ENCODE peak calls at places on chromosomes 7 and 10, in four cellular contexts. J, P, T and I are unnamed samples.

GRCh38 chr7:105245398-105246099 is 143.2 kb downstream of the SRPK2 start:
- DNase-seq in T (no peak), J (no peak), P (no peak), I (no peak)

GRCh38 chr7:30470163-30470770 is 8.3 kb downstream of the NOD1 start:
- DNase-seq in T (no peak), J (no peak), P (no peak), I (peak)

GRCh38 chr7:99011341-99011705 is 132.6 kb downstream of the SMURF1 start:
- DNase-seq in T (no peak), J (no peak), P (peak), I (no peak)

GRCh38 chr7:152760384-152761115 is 998 bp downstream of the ACTR3B start:
- DNase-seq in P (no peak), T (no peak), J (no peak), I (no peak)

GRCh38 chr10:68251146-68251545 is 19.2 kb upstream of the ATOH7 start:
- DNase-seq in P (no peak), T (no peak), J (no peak), I (no peak)

GRCh38 chr7:80230327-80230726 is 95.7 kb downstream of the GNAI1 start:
- DNase-seq in P (no peak), J (no peak), T (no peak), I (no peak)

GRCh38 chr7:155959894-155960293 is 147.6 kb upstream of the SHH start:
- DNase-seq in P (no peak), J (no peak), T (no peak), I (peak)

GRCh38 chr10:73408061-73408460 is 5.8 kb downstream of the ANXA7 start:
- DNase-seq in J (no peak), P (no peak), T (no peak), I (no peak)

GRCh38 chr10:101817542-101818118 is 614 bp downstream of the OGA start:
- DNase-seq in P (peak), J (no peak), T (peak), I (peak)

GRCh38 chr7:18352339-18353255 is 143.0 kb upstream of the HDAC9 start:
- DNase-seq in J (no peak), P (no peak), T (peak), I (no peak)

GRCh38 chr10:72796042-72796441 is 97.5 kb upstream of the OIT3 start:
- DNase-seq in P (no peak), T (no peak), J (no peak), I (no peak)

GRCh38 chr10:132836248-132836831 is 50.4 kb upstream of the NKX6-2 start:
- DNase-seq in T (no peak), P (peak), J (no peak), I (peak)

GRCh38 chr7:80552304-80552703 is 40.4 kb upstream of the GNAT3 start:
- DNase-seq in J (no peak), T (no peak), P (no peak), I (no peak)

GRCh38 chr7:100832281-100832633 is 4.9 kb upstream of the EPHB4 start:
- DNase-seq in T (no peak), J (no peak), P (no peak), I (no peak)

GRCh38 chr7:95295399-95295798 is 28.9 kb downstream of the PON1 start:
- DNase-seq in J (no peak), T (no peak), P (no peak), I (no peak)

GRCh38 chr7:151824285-151824950 is 52.5 kb downstream of the PRKAG2 start:
- DNase-seq in J (no peak), P (no peak), T (no peak), I (no peak)

GRCh38 chr10:110074986-110075664 is 67.3 kb downstream of the ADD3 start:
- DNase-seq in P (no peak), T (no peak), J (no peak), I (no peak)

GRCh38 chr10:125700355-125700911 is 17.5 kb upstream of the TEX36 start:
- DNase-seq in P (no peak), T (no peak), J (no peak), I (no peak)

GRCh38 chr10:47104101-47104707 is 193.0 kb downstream of the PTPN20 start:
- DNase-seq in J (no peak), P (no peak), T (no peak), I (no peak)

GRCh38 chr7:45924283-45924682 is 3.2 kb upstream of the IGFBP3 start:
- DNase-seq in T (peak), P (no peak), J (no peak), I (no peak)

GRCh38 chr10:124642076-124642710 is 102.0 kb downstream of the FAM53B start:
- DNase-seq in J (no peak), T (no peak), P (no peak), I (peak)

DNA sequence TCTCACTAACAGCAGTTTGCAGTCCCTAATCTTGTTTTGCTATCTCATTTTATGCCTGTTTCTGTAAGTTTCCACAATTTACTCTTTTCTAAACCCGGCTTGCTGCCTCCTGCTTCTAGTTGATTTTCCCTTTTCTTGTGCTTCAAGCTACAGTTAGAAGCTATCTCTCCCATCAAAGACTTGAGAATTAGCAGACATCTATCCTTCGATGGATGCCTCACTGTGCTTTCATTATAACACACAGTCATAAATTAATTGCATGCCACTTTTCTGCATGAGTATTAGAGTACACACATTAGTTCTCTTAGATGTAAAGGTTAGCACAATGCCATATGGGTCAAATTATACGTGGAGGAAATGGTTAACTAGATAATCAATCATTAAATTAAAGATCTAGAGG is 48.7 kb downstream of the SEMA3A start:
- DNase-seq in J (no peak), T (no peak), P (no peak), I (no peak)
- TF ChIP-seq EP300 in J (no peak), T (no peak), P (no peak), I (no peak)

DNA sequence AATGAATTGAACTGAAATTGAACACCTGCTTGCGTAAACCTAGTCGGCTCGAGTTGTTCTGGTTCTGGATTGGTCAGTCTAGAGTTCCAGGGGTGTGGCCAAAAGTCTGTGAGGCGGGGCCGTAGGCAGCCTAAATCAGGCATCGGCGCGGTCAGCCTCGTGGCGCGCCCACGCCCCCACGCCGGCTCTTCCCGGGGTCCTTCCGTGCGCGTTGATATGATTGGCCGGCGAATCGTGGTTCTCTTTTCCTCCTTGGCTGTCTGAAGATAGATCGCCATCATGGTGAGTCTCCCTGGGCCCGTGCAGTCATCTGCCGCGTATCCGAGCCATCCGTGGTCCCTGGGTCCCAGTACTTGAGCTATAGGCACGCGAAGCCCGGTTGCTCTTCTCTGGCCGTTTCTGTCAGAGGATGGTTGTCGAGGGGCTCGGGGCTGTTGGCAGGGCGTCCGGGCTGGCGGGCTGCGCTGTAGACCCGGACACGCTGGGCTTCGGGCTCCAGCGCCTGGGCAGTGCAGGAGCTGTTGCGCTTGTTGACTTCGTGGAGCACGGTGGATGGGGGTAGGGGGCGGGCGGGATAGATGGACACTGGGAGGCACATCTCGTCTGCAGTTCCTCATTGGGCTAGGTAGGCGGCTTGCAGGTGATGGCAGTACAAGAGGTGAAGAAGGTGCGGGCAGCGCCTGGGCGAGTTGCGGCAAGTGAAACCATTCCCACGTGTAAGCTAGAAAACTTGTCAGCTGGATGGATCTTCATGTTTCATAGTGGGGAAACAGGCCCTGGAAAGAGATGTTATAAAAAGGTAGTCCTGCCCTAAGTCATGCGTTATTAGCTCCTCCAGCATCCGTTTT is at the start of gene RPS24:
- DNase-seq in J (peak), P (peak), T (peak), I (peak)
- TF ChIP-seq EP300 in J (no peak), P (no peak), T (no peak), I (no peak)

GRCh38 chr7:1027285-1028043 is 16.9 kb upstream of the GPR146 start:
- DNase-seq in T (no peak), J (no peak), P (no peak), I (no peak)

GRCh38 chr7:1029637-1030443 is 14.5 kb upstream of the GPR146 start:
- DNase-seq in J (no peak), T (no peak), P (no peak), I (no peak)

GRCh38 chr7:1028775-1029636 is 15.3 kb upstream of the GPR146 start:
- DNase-seq in P (peak), J (no peak), T (peak), I (peak)

GRCh38 chr7:1026721-1027151 is 17.6 kb upstream of the GPR146 start:
- DNase-seq in J (no peak), P (no peak), T (no peak), I (no peak)

DNA sequence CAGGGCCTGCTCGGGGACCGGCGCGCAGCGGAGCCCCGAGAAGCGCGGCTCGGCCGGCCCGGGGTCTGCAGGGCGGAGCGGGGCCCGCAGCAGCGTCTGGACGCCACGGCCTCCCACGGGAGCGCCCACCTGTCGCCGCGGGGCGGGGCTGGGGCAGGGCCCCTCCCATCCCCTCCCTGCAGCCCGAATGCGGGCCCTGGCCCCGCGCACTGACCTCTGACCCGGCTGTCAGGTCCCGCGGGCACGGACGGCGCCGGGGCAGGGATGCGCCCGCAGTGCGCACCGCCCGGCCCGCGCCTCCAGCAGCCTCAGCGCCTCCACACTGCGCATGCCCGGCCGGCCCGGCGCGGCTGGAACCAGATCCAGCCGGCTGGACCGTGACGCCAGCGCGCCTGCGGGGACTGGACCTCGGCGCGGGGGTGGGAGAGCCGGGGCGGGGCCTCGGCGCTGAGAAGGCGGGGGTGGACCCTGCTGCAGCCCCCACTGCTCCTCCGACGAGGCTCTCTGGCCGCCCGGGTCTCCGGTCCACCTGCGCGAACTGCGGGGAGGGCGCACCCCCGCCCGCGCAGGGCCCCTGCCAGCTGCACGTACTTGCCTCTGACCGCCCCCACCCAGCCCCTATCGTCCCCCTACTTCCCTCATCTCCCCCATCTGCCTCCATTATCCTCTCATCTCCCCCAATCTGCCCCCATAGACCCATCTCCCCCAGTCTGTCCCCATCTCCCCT is 16.1 kb upstream of the GPR146 start:
- DNase-seq in P (peak), J (peak), T (peak), I (peak)
- TF ChIP-seq EP300 in P (no peak), J (no peak), T (no peak), I (peak)

GRCh38 chr7:43926193-43927043 is at the start of gene UBE2D4:
- DNase-seq in T (peak), J (no peak), P (peak), I (peak)
- TF ChIP-seq EP300 in T (no peak), J (no peak), P (no peak), I (no peak)

GRCh38 chr7:29370531-29371314 is 176.1 kb downstream of the CHN2 start:
- DNase-seq in J (no peak), P (no peak), T (no peak), I (no peak)
- TF ChIP-seq EP300 in J (no peak), P (no peak), T (no peak), I (no peak)

GRCh38 chr10:99781734-99782429 is 558 bp upstream of the ABCC2 start:
- DNase-seq in T (no peak), P (no peak), J (no peak), I (no peak)

GRCh38 chr10:99785646-99786045 is 3.2 kb downstream of the ABCC2 start:
- DNase-seq in T (no peak), J (peak), P (no peak), I (no peak)

GRCh38 chr10:99784731-99785441 is 2.4 kb downstream of the ABCC2 start:
- DNase-seq in T (peak), J (no peak), P (no peak), I (no peak)

GRCh38 chr10:99784025-99784730 is 1.7 kb downstream of the ABCC2 start:
- DNase-seq in J (no peak), P (no peak), T (no peak), I (no peak)

GRCh38 chr10:99782447-99783286 is at the start of gene ABCC2:
- DNase-seq in P (no peak), T (peak), J (no peak), I (no peak)
- TF ChIP-seq EP300 in P (no peak), T (peak), J (no peak), I (no peak)